ENCODE peak calls at places on chromosomes 7 and 10, in five cellular contexts. Q is upper lobe of right lung, Z is endothelial cell, T is body of pancreas, U is cardiac fibroblast. A is an unnamed sample.

GRCh38 chr10:99372546-99373271 is 43.6 kb downstream of the CNNM1 start:
- DNase-seq in Q (no peak), Z (no peak), T (no peak), U (peak; percentile 72), A (peak; percentile 48)

GRCh38 chr10:44180321-44181154 is 204.4 kb downstream of the CXCL12 start:
- DNase-seq in Q (no peak), Z (no peak), T (no peak), U (peak; percentile 85), A (peak; percentile 64)

GRCh38 chr10:124640056-124640455 is 104.1 kb downstream of the FAM53B start:
- DNase-seq in Q (no peak), Z (no peak), T (no peak), U (no peak), A (no peak)

GRCh38 chr10:2619472-2619871 is 447.9 kb upstream of the PFKP start:
- DNase-seq in Q (no peak), Z (peak; percentile 41), T (no peak), U (no peak), A (no peak)

GRCh38 chr7:44750921-44751571 is 2.4 kb downstream of the ZMIZ2 start:
- DNase-seq in Q (peak; percentile 67), Z (no peak), T (no peak), U (no peak), A (no peak)

GRCh38 chr7:121545418-121545817 is 149.3 kb upstream of the FAM3C start:
- DNase-seq in Q (no peak), Z (no peak), T (no peak), U (no peak), A (no peak)

GRCh38 chr7:140060243-140060630 is 2.5 kb downstream of the PARP12 start:
- DNase-seq in Q (no peak), Z (no peak), T (no peak), U (peak; percentile 44), A (no peak)

GRCh38 chr10:63887026-63887589 is 365.9 kb downstream of the REEP3 start:
- DNase-seq in Q (no peak), Z (peak; percentile 34), T (peak; percentile 45), U (peak; percentile 12), A (no peak)

GRCh38 chr7:26681819-26682418 is 182.5 kb downstream of the SKAP2 start:
- DNase-seq in Q (no peak), Z (no peak), T (no peak), U (peak; percentile 34), A (peak; percentile 39)

GRCh38 chr7:83005410-83005809 is 157.3 kb downstream of the PCLO start:
- DNase-seq in Q (no peak), Z (no peak), T (no peak), U (peak; percentile 3), A (peak; percentile 1)

GRCh38 chr7:27161721-27162547 is 3.4 kb downstream of the HOXA9 start:
- DNase-seq in Q (peak; percentile 59), Z (no peak), T (no peak), U (no peak), A (no peak)

GRCh38 chr10:36191009-36191408 is 548.9 kb upstream of the FZD8 start:
- DNase-seq in Q (no peak), Z (no peak), T (no peak), U (no peak), A (no peak)

GRCh38 chr10:44913312-44914079 is 2.4 kb downstream of the TMEM72 start:
- DNase-seq in Q (no peak), Z (no peak), T (no peak), U (peak; percentile 27), A (no peak)

DNA sequence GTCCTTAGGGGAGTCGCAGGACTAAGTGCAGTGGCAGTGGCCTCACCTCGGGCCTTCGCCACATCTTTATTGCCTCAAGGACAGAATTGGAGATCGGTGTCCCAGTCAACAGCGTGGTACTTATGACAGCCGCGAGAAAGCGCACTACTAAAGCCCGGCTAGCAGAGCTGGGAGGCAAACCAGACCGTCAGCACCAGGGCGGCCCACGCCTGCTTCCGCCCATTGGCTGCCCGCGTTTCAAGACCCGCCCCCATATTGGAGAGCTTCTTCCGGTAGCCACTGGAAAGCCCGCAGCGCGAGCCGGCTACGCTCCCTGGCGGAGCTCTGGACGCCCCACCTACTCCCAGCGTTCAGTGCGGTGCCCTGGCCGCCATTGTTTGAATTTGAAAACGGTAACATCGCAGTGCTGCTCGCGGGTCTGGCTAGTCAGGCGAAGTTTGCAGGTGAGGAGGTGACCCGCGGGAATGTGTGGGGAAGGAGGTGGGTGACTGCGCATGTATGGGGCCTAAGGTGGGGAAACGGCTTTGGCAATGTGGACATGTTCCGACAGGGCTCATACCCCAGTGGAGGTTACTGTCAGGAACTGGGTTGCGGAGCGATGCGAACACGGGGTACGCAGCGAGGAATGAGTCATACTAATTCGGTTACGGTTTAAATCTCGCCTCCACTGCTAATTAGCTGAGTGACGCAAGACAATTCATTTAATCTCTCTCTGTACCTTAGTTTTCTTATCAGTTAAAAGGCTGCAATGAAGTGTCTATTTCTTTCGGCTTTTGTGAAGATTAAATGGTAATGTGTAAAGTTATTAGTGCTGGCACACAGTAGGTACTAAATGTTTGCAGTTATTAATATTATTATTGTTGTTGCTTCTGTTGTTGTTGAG is at the start of gene KIF20B:
- DNase-seq in Q (peak; percentile 98), Z (peak; percentile 95), T (peak; percentile 95), U (peak; percentile 97), A (peak; percentile 95)
- TF ChIP-seq CTCF in Q (peak; percentile 32), Z (no peak), T (no peak), U (peak; percentile 2), A (peak; percentile 27)

DNA sequence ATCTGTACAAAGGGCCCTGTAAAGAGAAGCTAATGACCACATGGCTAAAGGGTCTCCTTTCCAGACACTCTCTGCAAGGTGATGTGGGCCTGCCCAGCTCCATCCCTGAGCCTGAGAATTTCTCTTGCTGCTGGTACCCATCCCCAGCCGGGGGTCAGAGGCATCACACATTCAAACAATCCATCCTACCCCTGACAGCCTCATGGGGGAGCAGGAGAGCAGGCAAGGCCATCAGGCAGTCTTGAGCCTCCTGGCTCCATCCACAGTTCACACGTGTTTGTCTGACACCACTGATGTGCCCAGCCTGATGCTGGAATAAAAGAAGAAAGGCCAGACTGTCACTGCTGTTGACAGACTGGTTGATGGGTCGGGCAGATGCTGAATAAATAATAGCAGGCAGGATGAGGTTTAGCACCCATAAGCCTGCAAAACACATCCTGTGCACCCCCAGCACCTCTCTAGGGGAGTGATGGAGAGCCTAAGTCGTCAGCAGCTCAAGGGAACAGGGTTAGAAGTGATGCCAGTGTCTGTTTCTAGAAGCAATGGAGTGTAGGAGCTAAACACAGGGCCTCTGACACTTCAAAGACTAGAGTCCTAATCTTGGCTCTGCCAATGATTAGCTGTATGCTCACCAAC is 43.5 kb downstream of the TLL2 start:
- DNase-seq in Q (no peak), Z (peak; percentile 70), T (peak; percentile 23), U (peak; percentile 19), A (peak; percentile 24)
- TF ChIP-seq CTCF in Q (peak; percentile 38), Z (no peak), T (peak; percentile 30), U (peak; percentile 59), A (peak; percentile 54)

GRCh38 chr7:28957064-28957821 is 887 bp downstream of the TRIL start:
- DNase-seq in Q (peak; percentile 72), Z (peak; percentile 28), T (peak; percentile 17), U (peak; percentile 32), A (no peak)

GRCh38 chr7:28957822-28958234 is 302 bp downstream of the TRIL start:
- DNase-seq in Q (no peak), Z (peak; percentile 18), T (no peak), U (no peak), A (no peak)

GRCh38 chr7:28955723-28956607 is 2.2 kb downstream of the TRIL start:
- DNase-seq in Q (peak; percentile 93), Z (peak; percentile 87), T (peak; percentile 89), U (peak; percentile 37), A (peak; percentile 22)

GRCh38 chr7:28955356-28955722 is 2.8 kb downstream of the TRIL start:
- DNase-seq in Q (no peak), Z (no peak), T (no peak), U (no peak), A (no peak)

DNA sequence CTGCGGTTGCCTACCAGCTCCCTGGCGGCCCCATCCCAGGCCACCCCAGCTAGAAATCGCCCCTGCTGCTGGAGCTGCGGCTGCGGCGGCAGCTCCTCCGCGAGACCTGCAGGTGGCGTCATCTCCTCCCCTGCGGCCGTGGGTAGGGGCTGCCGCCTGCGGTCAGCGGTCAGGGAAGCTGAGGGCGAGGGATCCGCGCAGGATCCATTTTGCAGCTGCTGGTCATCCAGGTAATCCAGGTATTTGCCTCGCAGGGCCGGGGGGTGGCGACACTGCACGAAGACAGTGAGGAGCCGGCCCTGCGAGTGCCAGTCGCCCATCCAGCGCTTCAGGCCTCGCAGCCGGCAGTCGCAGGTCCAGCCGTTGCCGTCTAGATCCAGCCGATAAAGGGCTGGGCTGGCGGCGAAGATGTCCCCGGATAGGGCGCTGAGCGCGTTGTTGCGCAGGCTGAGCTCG is 1.5 kb downstream of the TRIL start:
- DNase-seq in Q (peak; percentile 89), Z (peak; percentile 78), T (peak; percentile 65), U (peak; percentile 28), A (peak; percentile 18)
- TF ChIP-seq CTCF in Q (peak; percentile 61), Z (peak; percentile 43), T (peak; percentile 32), U (peak; percentile 70), A (peak; percentile 66)

GRCh38 chr10:14801693-14802092 is 27.0 kb upstream of the FAM107B start:
- DNase-seq in Q (no peak), Z (peak; percentile 10), T (no peak), U (no peak), A (no peak)
- TF ChIP-seq CTCF in Q (no peak), Z (no peak), T (no peak), U (no peak), A (no peak)

GRCh38 chr10:37495415-37495814 is 362.0 kb downstream of the ZNF248 start:
- DNase-seq in Q (no peak), Z (no peak), T (no peak), U (peak; percentile 18), A (no peak)
- TF ChIP-seq CTCF in Q (peak; percentile 43), Z (peak; percentile 36), T (no peak), U (peak; percentile 6), A (no peak)

GRCh38 chr10:9608592-9608991 is 1409.1 kb upstream of the CELF2 start:
- DNase-seq in Q (no peak), Z (no peak), T (no peak), U (peak; percentile 65), A (peak; percentile 2)
- TF ChIP-seq CTCF in Q (peak; percentile 35), Z (no peak), T (peak; percentile 21), U (peak; percentile 50), A (no peak)

DNA sequence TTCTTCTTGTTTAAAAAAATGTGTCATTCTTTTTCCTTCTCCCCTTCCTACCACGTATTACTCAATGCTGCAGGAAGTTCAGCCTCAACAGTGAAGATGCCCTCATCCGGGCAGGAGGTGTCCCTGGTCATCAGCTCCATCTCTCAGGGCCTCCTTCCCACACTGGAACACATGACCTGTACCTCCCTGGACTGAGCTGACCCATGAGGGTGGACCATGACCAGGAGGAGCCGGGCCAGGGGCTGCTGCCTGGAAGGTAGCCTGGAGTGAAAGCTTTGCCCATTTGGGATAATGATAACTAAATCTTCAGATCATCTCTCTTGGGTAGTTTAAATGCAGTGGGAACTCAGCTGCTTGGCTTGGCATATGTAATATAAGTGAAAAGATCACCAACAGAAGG is 316.5 kb upstream of the ZMIZ1 start:
- DNase-seq in Q (no peak), Z (no peak), T (no peak), U (no peak), A (no peak)
- TF ChIP-seq CTCF in Q (no peak), Z (no peak), T (no peak), U (no peak), A (no peak)

DNA sequence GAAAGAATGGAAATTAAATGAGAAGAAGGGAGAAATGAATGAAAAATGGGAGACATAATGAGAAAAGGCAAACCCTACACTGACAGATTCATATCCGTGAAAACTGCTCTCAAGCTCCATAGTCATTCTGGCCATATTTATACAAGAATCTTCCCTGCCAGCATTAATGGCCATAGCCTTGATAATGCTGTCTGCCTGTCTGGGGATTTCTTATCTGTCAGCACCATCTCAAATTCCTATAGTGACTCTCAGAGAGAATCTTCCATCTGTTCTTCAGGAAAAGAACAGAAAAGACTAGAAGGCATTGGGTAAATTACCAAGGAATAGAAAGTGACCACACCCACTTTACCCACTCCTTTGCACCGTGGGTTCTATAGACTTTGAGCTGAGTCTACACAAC is 295.9 kb downstream of the PLXNA4 start:
- DNase-seq in Q (no peak), Z (no peak), T (no peak), U (no peak), A (no peak)
- TF ChIP-seq CTCF in Q (no peak), Z (no peak), T (no peak), U (no peak), A (no peak)

A was measured in fibroblast of the aortic adventitia.